ENCODE peak calls at places on chromosomes 12 and 14, in four cellular contexts. A, D, H and T are unnamed samples.
A peak's percentile ranks its signal among the peaks of the same experiment; 100 is the strongest.

GRCh38 chr14:93430889-93431670 is at the start of gene UNC79:
- DNase-seq in A (no peak), D (no peak), H (no peak), T (no peak)

GRCh38 chr12:91551242-91551641 is 368.6 kb upstream of the DCN start:
- DNase-seq in A (no peak), D (no peak), H (no peak), T (no peak)

GRCh38 chr14:72559227-72559626 is 334.7 kb downstream of the DPF3 start:
- DNase-seq in A (no peak), D (no peak), H (no peak), T (no peak)

GRCh38 chr14:24928501-24928900 is 121.4 kb downstream of the STXBP6 start:
- DNase-seq in A (no peak), D (peak; percentile 55), H (no peak), T (no peak)

GRCh38 chr14:51650721-51651387 is 856 bp upstream of the FRMD6 start:
- DNase-seq in A (no peak), D (no peak), H (peak; percentile 17), T (peak; percentile 62)

GRCh38 chr14:74954947-74955228 is 509 bp downstream of the PGF start:
- DNase-seq in A (no peak), D (no peak), H (no peak), T (no peak)

GRCh38 chr14:81275995-81276698 is 55.4 kb upstream of the GTF2A1 start:
- DNase-seq in A (no peak), D (no peak), H (no peak), T (no peak)

GRCh38 chr14:36981832-36982528 is 190.4 kb downstream of the SLC25A21 start:
- DNase-seq in A (no peak), D (peak; percentile 79), H (no peak), T (no peak)

GRCh38 chr14:39203659-39204606 is 28.9 kb downstream of the PNN start:
- DNase-seq in A (peak; percentile 85), D (no peak), H (peak; percentile 83), T (no peak)

GRCh38 chr14:39762576-39763401 is 330.6 kb upstream of the FBXO33 start:
- DNase-seq in A (no peak), D (no peak), H (no peak), T (no peak)

GRCh38 chr14:97713023-97713422 is 915.8 kb downstream of the VRK1 start:
- DNase-seq in A (no peak), D (no peak), H (no peak), T (no peak)

GRCh38 chr14:81157431-81157830 is 63.3 kb downstream of the GTF2A1 start:
- DNase-seq in A (no peak), D (no peak), H (no peak), T (no peak)

GRCh38 chr12:50401383-50402155 is 884 bp downstream of the LARP4 start:
- DNase-seq in A (no peak), D (peak; percentile 51), H (peak; percentile 13), T (no peak)

GRCh38 chr14:68748691-68749090 is 44.2 kb downstream of the ZFP36L1 start:
- DNase-seq in A (no peak), D (no peak), H (no peak), T (no peak)

GRCh38 chr12:121600702-121601336 is 20.0 kb upstream of the KDM2B start:
- DNase-seq in A (peak; percentile 76), D (no peak), H (peak; percentile 56), T (no peak)

GRCh38 chr12:122422769-122423257 is 344 bp upstream of the CLIP1 start:
- DNase-seq in A (no peak), D (peak; percentile 54), H (peak; percentile 39), T (peak; percentile 44)

GRCh38 chr12:1873531-1874149 is 44.8 kb downstream of the CACNA2D4 start:
- DNase-seq in A (no peak), D (no peak), H (no peak), T (no peak)

GRCh38 chr12:3038931-3039510 is 38.2 kb upstream of the TSPAN9 start:
- DNase-seq in A (no peak), D (no peak), H (no peak), T (no peak)

GRCh38 chr14:20866963-20867362 is 24.2 kb upstream of the RNASE3 start:
- DNase-seq in A (no peak), D (no peak), H (no peak), T (no peak)

GRCh38 chr12:3698218-3698974 is 54.5 kb downstream of the CRACR2A start:
- DNase-seq in A (no peak), D (peak; percentile 95), H (no peak), T (peak; percentile 40)

GRCh38 chr12:52364061-52364460 is 3.2 kb downstream of the KRT85 start:
- DNase-seq in A (no peak), D (no peak), H (no peak), T (no peak)

GRCh38 chr14:54148251-54148650 is 191.6 kb upstream of the BMP4 start:
- DNase-seq in A (no peak), D (no peak), H (no peak), T (no peak)

GRCh38 chr14:99075771-99076370 is 196.1 kb downstream of the BCL11B start:
- DNase-seq in A (no peak), D (no peak), H (no peak), T (no peak)

GRCh38 chr12:23083267-23083666 is 458.3 kb downstream of the ETNK1 start:
- DNase-seq in A (no peak), D (peak; percentile 92), H (no peak), T (no peak)

GRCh38 chr14:23627961-23628360 is 8.2 kb upstream of the DHRS2 start:
- DNase-seq in A (no peak), D (no peak), H (no peak), T (no peak)

GRCh38 chr14:102157346-102157745 is 17.6 kb downstream of the WDR20 start:
- DNase-seq in A (no peak), D (no peak), H (no peak), T (no peak)

GRCh38 chr12:32756476-32757158 is 920 bp upstream of the YARS2 start:
- DNase-seq in A (no peak), D (no peak), H (no peak), T (peak; percentile 22)

GRCh38 chr12:65825573-65826512 is 1.6 kb downstream of the HMGA2 start:
- DNase-seq in A (peak; percentile 73), D (peak; percentile 41), H (peak; percentile 33), T (peak; percentile 42)

GRCh38 chr12:66662179-66662578 is 16.7 kb downstream of the GRIP1 start:
- DNase-seq in A (no peak), D (no peak), H (no peak), T (no peak)

GRCh38 chr14:95727084-95727700 is 13.3 kb upstream of the TCL1A start:
- DNase-seq in A (no peak), D (no peak), H (no peak), T (no peak)

GRCh38 chr12:62908667-62909066 is 26.3 kb downstream of the PPM1H start:
- DNase-seq in A (no peak), D (no peak), H (no peak), T (no peak)

GRCh38 chr14:60222820-60223219 is 26.2 kb upstream of the PPM1A start:
- DNase-seq in A (no peak), D (no peak), H (no peak), T (no peak)

GRCh38 chr14:60221441-60221840 is 27.6 kb upstream of the PPM1A start:
- DNase-seq in A (no peak), D (no peak), H (no peak), T (no peak)

GRCh38 chr14:60217713-60218112 is 31.3 kb upstream of the PPM1A start:
- DNase-seq in A (no peak), D (no peak), H (no peak), T (no peak)

GRCh38 chr14:60220917-60221316 is 28.1 kb upstream of the PPM1A start:
- DNase-seq in A (no peak), D (no peak), H (no peak), T (no peak)

DNA sequence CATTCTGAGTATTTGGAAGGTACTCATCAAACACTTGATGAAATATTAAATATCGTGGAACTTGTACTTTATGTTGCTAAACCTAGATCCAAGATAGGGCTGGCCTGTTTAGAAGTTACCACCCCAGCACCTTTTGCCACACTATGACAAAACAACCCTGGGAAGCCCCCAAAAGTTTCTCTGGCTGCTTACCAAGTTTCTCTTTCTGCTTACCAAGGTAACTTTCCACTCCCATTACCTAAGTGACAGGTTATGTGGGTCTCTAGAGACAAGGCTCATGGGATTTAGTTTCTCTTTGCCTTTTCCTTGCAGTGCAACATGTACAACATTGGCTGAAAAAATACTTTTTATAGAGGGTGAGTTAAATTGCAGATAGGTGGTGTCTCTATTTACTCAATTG is 28.9 kb upstream of the PPM1A start:
- DNase-seq in A (no peak), D (no peak), H (no peak), T (no peak)
- H3K27me3 ChIP-seq in A (no peaks in the 10 kb centered on the region), D (peaks cover 11% of the 10 kb centered on the region), H (no peaks in the 10 kb centered on the region), T (no peaks in the 10 kb centered on the region)

GRCh38 chr12:95437565-95437964 is 36.4 kb upstream of the METAP2 start:
- DNase-seq in A (no peak), D (no peak), H (no peak), T (no peak)

GRCh38 chr12:95435355-95435754 is 38.6 kb upstream of the METAP2 start:
- DNase-seq in A (no peak), D (no peak), H (no peak), T (no peak)

GRCh38 chr12:95443458-95443857 is 30.5 kb upstream of the METAP2 start:
- DNase-seq in A (no peak), D (no peak), H (no peak), T (no peak)

GRCh38 chr12:95440401-95440800 is 33.6 kb upstream of the METAP2 start:
- DNase-seq in A (no peak), D (peak; percentile 67), H (no peak), T (no peak)

GRCh38 chr12:95439578-95440230 is 34.2 kb upstream of the METAP2 start:
- DNase-seq in A (no peak), D (no peak), H (no peak), T (no peak)
- H3K4me3 ChIP-seq in A (no peak overlapping the region), D (no peak overlapping the region), H (no peak overlapping the region), T (no peak overlapping the region)

GRCh38 chr14:77760381-77761204 is at the start of gene SNW1:
- DNase-seq in A (peak; percentile 89), D (peak; percentile 95), H (peak; percentile 93), T (peak; percentile 89)

GRCh38 chr14:77763978-77764377 is 3.0 kb upstream of the SNW1 start:
- DNase-seq in A (no peak), D (no peak), H (no peak), T (no peak)

GRCh38 chr14:77763316-77763715 is 2.4 kb upstream of the SNW1 start:
- DNase-seq in A (no peak), D (no peak), H (no peak), T (no peak)

GRCh38 chr14:77761205-77761931 is 412 bp upstream of the SNW1 start:
- DNase-seq in A (no peak), D (peak; percentile 36), H (peak; percentile 13), T (no peak)
- TF ChIP-seq POLR2A in A (no peak), D (no peak), H (no peak), T (no peak)

DNA sequence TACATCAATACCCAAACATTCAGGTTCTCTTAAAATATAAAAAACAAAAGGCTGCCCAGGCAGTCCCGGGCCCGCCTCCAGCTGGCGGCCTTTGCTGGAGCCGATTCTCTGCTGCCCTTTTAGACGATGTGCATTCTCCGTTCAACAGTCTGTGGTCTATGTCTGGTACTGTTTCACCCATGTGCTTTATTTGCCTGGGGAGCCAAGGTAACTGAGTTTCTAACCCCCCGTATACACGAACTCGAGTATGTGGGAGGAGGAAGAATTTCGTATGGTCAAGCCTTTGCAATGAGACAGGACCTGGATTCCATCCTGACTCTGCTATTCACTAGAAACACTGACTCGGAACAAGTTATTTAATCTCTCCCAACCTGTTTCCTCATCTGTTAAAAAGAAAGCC is 54.1 kb upstream of the GPR68 start:
- DNase-seq in A (no peak), D (no peak), H (no peak), T (no peak)
- H3K27me3 ChIP-seq in A (no peaks in the 10 kb centered on the region), D (peaks cover 15% of the 10 kb centered on the region), H (no peaks in the 10 kb centered on the region), T (no peaks in the 10 kb centered on the region)